ENCODE peak calls at places on chromosomes 11 and 22, in six cellular contexts. Q is CD8-positive, alpha-beta memory T cell; Y is G401; K is dorsolateral prefrontal cortex; X is KG1; U is endothelial cell of umbilical vein. R is an unnamed sample.

GRCh38 chr11:70333206-70333605 is 62.7 kb downstream of the PPFIA1 start:
- DNase-seq in K (peak), X (no peak), Y (peak), U (no peak), Q (no peak), R (no peak)

GRCh38 chr11:33507356-33507755 is 193.3 kb downstream of the C11orf91 start:
- DNase-seq in U (peak), K (no peak), X (no peak), Q (no peak), Y (no peak), R (no peak)

GRCh38 chr22:41260871-41261270 is 20.1 kb upstream of the CHADL start:
- DNase-seq in U (no peak), K (no peak), X (no peak), Y (no peak), Q (no peak), R (no peak)

GRCh38 chr22:22478450-22478849 is 30.1 kb downstream of the ZNF280B start:
- DNase-seq in U (no peak), Y (no peak), K (no peak), X (no peak), Q (no peak), R (no peak)

GRCh38 chr22:38802671-38803121 is 8.8 kb upstream of the DNAL4 start:
- DNase-seq in U (no peak), X (no peak), Q (no peak), Y (no peak), K (no peak), R (peak)

GRCh38 chr11:35045219-35045819 is 93.7 kb upstream of the CD44 start:
- DNase-seq in U (no peak), Q (peak), K (no peak), Y (no peak), X (peak), R (no peak)

GRCh38 chr11:61904539-61905048 is 12.8 kb downstream of the RAB3IL1 start:
- DNase-seq in K (no peak), Q (no peak), X (no peak), Y (no peak), U (peak), R (no peak)

GRCh38 chr22:43308451-43309235 is 34.5 kb downstream of the SCUBE1 start:
- DNase-seq in Q (no peak), U (no peak), X (no peak), K (no peak), Y (no peak), R (no peak)

GRCh38 chr11:21636561-21636960 is 556.3 kb upstream of the ANO5 start:
- DNase-seq in Y (no peak), Q (no peak), K (no peak), X (no peak), U (no peak), R (no peak)

GRCh38 chr11:118870396-118871343 is 13.0 kb upstream of the CXCR5 start:
- DNase-seq in X (no peak), U (no peak), Q (peak), K (peak), Y (peak), R (no peak)

GRCh38 chr11:103940542-103940941 is 95.9 kb upstream of the DDI1 start:
- DNase-seq in X (no peak), Y (no peak), U (no peak), Q (no peak), K (no peak), R (peak)

GRCh38 chr22:41910599-41911291 is 4.1 kb downstream of the SHISA8 start:
- DNase-seq in K (peak), X (no peak), Y (no peak), Q (peak), U (no peak), R (no peak)

GRCh38 chr22:35631597-35631996 is 14.5 kb upstream of the MB start:
- DNase-seq in X (no peak), K (no peak), U (peak), Y (peak), Q (no peak), R (no peak)

GRCh38 chr11:73185680-73186293 is 32.3 kb upstream of the P2RY2 start:
- DNase-seq in Q (no peak), X (no peak), Y (no peak), U (peak), K (no peak), R (peak)

GRCh38 chr11:2561283-2562180 is 116.7 kb downstream of the KCNQ1 start:
- DNase-seq in X (no peak), U (no peak), K (no peak), Y (no peak), Q (peak), R (no peak)

GRCh38 chr11:44943118-44943517 is 7.6 kb downstream of the TP53I11 start:
- DNase-seq in Y (no peak), U (peak), K (no peak), Q (no peak), X (no peak), R (no peak)

GRCh38 chr22:24170632-24171031 is 10.7 kb upstream of the SUSD2 start:
- DNase-seq in K (no peak), Y (no peak), X (no peak), U (no peak), Q (no peak), R (no peak)

GRCh38 chr11:118789501-118790356 is 1.2 kb downstream of the DDX6 start:
- DNase-seq in U (peak), Q (peak), K (no peak), Y (peak), X (no peak), R (no peak)

GRCh38 chr11:2445107-2445947 is 519 bp downstream of the KCNQ1 start:
- DNase-seq in Q (peak), Y (no peak), U (no peak), K (no peak), X (no peak), R (no peak)

GRCh38 chr22:37213218-37213855 is 1.1 kb upstream of the SSTR3 start:
- DNase-seq in Y (no peak), X (no peak), Q (no peak), U (no peak), K (no peak), R (no peak)

GRCh38 chr11:11981840-11982239 is 26.6 kb downstream of the DKK3 start:
- DNase-seq in U (no peak), Y (no peak), Q (no peak), X (no peak), K (no peak), R (no peak)

GRCh38 chr11:75577198-75577597 is 15.1 kb downstream of the SERPINH1 start:
- DNase-seq in Q (peak), K (peak), X (no peak), U (no peak), Y (no peak), R (no peak)

GRCh38 chr11:75245356-75246005 is 4.9 kb downstream of the TPBGL start:
- DNase-seq in Q (no peak), Y (no peak), U (no peak), X (no peak), K (no peak), R (no peak)

GRCh38 chr22:31585161-31585859 is 76.7 kb downstream of the PISD start:
- DNase-seq in Q (no peak), K (no peak), Y (no peak), U (no peak), X (no peak), R (peak)

GRCh38 chr11:60193687-60194433 is 11.0 kb upstream of the MS4A6A start:
- DNase-seq in Q (no peak), K (no peak), Y (peak), U (peak), X (peak), R (no peak)

GRCh38 chr11:71171576-71171975 is 80.8 kb downstream of the SHANK2 start:
- DNase-seq in U (no peak), X (no peak), Y (no peak), K (no peak), Q (no peak), R (no peak)

GRCh38 chr11:66617148-66617814 is 851 bp downstream of the RBM14 start:
- DNase-seq in U (no peak), Q (no peak), Y (no peak), K (peak), X (no peak), R (no peak)

GRCh38 chr22:19150482-19151328 is 613 bp upstream of the GSC2 start:
- DNase-seq in X (no peak), Q (no peak), Y (no peak), K (no peak), U (no peak), R (no peak)

GRCh38 chr11:71298761-71299181 is 46.4 kb upstream of the SHANK2 start:
- DNase-seq in Q (no peak), Y (no peak), U (no peak), X (no peak), K (no peak), R (no peak)

GRCh38 chr11:69974528-69974927 is 103.6 kb upstream of the ANO1 start:
- DNase-seq in Q (no peak), K (no peak), U (no peak), Y (no peak), X (no peak), R (no peak)

GRCh38 chr22:17217179-17217578 is 2.1 kb downstream of the ADA2 start:
- DNase-seq in K (no peak), Q (no peak), U (no peak), Y (no peak), X (no peak), R (no peak)

GRCh38 chr11:128841461-128842072 is 25.5 kb downstream of the KCNJ1 start:
- DNase-seq in Y (no peak), K (no peak), U (no peak), Q (no peak), X (no peak), R (no peak)

GRCh38 chr11:47257518-47258316 is at the start of gene NR1H3:
- DNase-seq in Q (peak), K (no peak), Y (peak), U (peak), X (no peak), R (no peak)

GRCh38 chr11:66142370-66143263 is 72.5 kb downstream of the PACS1 start:
- DNase-seq in Y (no peak), X (no peak), U (no peak), Q (no peak), K (no peak), R (no peak)

GRCh38 chr11:65932558-65932919 is 12.7 kb upstream of the TSGA10IP start:
- DNase-seq in K (no peak), U (no peak), X (no peak), Q (no peak), Y (no peak), R (no peak)

GRCh38 chr11:15342163-15342562 is 227.4 kb downstream of the INSC start:
- DNase-seq in Y (no peak), X (no peak), K (no peak), U (no peak), Q (no peak), R (no peak)

GRCh38 chr22:38222797-38223119 is 21.0 kb downstream of the MAFF start:
- DNase-seq in Y (no peak), K (no peak), Q (no peak), U (peak), X (no peak), R (no peak)

GRCh38 chr22:36767035-36767775 is 8.7 kb downstream of the IFT27 start:
- DNase-seq in X (no peak), Q (no peak), U (no peak), K (no peak), Y (no peak), R (no peak)

GRCh38 chr11:69531717-69532088 is 50.2 kb downstream of the LINC01488 start:
- DNase-seq in K (no peak), U (no peak), Q (no peak), X (no peak), Y (no peak), R (no peak)

GRCh38 chr11:17256512-17256911 is 20.0 kb upstream of the NUCB2 start:
- DNase-seq in K (no peak), Q (no peak), U (peak), Y (no peak), X (no peak), R (peak)